ENCODE peak calls at places on chromosome 1, in five cellular contexts. J is AG04450, T is ELR, P is NCI-H446 treated with DMSO at 0.1 percent for 48 hours, N is iris pigment epithelial cell. E is an unnamed sample.

GRCh38 chr1:28045777-28046176 is 42.6 kb downstream of the EYA3 start:
- DNase-seq in N (no peak), J (no peak), T (peak; percentile 58), P (no peak), E (no peak)

GRCh38 chr1:101357444-101357986 is 120.7 kb downstream of the S1PR1 start:
- DNase-seq in P (peak; percentile 74), N (peak; percentile 80), T (peak; percentile 79), J (peak; percentile 58), E (peak; percentile 56)

GRCh38 chr1:154176341-154176740 is 15.6 kb downstream of the TPM3 start:
- DNase-seq in P (no peak), N (peak; percentile 86), T (peak; percentile 84), J (peak; percentile 63), E (no peak)

GRCh38 chr1:208601569-208601968 is 357.4 kb upstream of the PLXNA2 start:
- DNase-seq in T (no peak), N (no peak), J (no peak), P (no peak), E (no peak)

GRCh38 chr1:58929667-58930325 is 145.9 kb upstream of the JUN start:
- DNase-seq in P (no peak), J (no peak), N (peak; percentile 56), T (peak; percentile 15), E (peak; percentile 89)

GRCh38 chr1:53376041-53376461 is 48.2 kb upstream of the LRP8 start:
- DNase-seq in J (no peak), T (no peak), P (no peak), N (no peak), E (no peak)

GRCh38 chr1:236800002-236800620 is 5.0 kb downstream of the MTR start:
- DNase-seq in T (peak; percentile 10), P (no peak), N (peak; percentile 55), J (no peak), E (no peak)

GRCh38 chr1:225694151-225694603 is 41.3 kb upstream of the ENAH start:
- DNase-seq in P (no peak), N (peak; percentile 74), T (no peak), J (no peak), E (no peak)

GRCh38 chr1:87154351-87154750 is 174.3 kb upstream of the LMO4 start:
- DNase-seq in P (no peak), J (no peak), N (no peak), T (no peak), E (no peak)

GRCh38 chr1:172906778-172907592 is 143.8 kb downstream of the TNFSF18 start:
- DNase-seq in T (peak; percentile 96), J (no peak), N (peak; percentile 96), P (no peak), E (no peak)

GRCh38 chr1:226738421-226738994 is 574 bp downstream of the ITPKB start:
- DNase-seq in J (no peak), P (no peak), T (peak; percentile 54), N (peak; percentile 38), E (peak; percentile 30)

GRCh38 chr1:227894831-227895451 is 52.8 kb downstream of the WNT9A start:
- DNase-seq in N (no peak), P (no peak), J (no peak), T (no peak), E (no peak)

GRCh38 chr1:226632169-226632884 is 83.8 kb downstream of the STUM start:
- DNase-seq in J (no peak), N (no peak), P (peak; percentile 13), T (no peak), E (no peak)